ENCODE peak calls at places on chromosomes 5 and 9, in nine cellular contexts. One of them, this sample, is unnamed.
A peak's percentile ranks its signal among the peaks of the same experiment; 100 is the strongest.

GRCh38 chr5:76111510-76112174 is 28.5 kb downstream of the SV2C start:
- DNase-seq in ELR: no peak
- DNase-seq in activated CD4-positive, CD25-positive, alpha-beta regulatory T cell treated with anti-CD3 and anti-CD28 coated beads, Interleukin-2, amount 50 U/mL, for 16 hours: no peak
- DNase-seq in SK-N-MC: no peak
- DNase-seq in stimulated activated CD8-positive, alpha-beta memory T cell treated with anti-CD3 and anti-CD28 coated beads, Interleukin-15, amount 100 ng/mL, for 4 hours: no peak
- DNase-seq in stimulated activated naive CD4-positive, alpha-beta T cell: no peak
- DNase-seq in GM10248: no peak
- DNase-seq in Right ventricle myocardium inferior: no peak
- DNase-seq in CD4-positive, CD25-positive, alpha-beta regulatory T cell: no peak
- DNase-seq in this sample: no peak

GRCh38 chr9:111805841-111806241 is 11.1 kb upstream of the SHOC1 start:
- DNase-seq in SK-N-MC: no peak
- DNase-seq in CD4-positive, CD25-positive, alpha-beta regulatory T cell: peak; percentile 2
- DNase-seq in stimulated activated naive CD4-positive, alpha-beta T cell: no peak
- DNase-seq in GM10248: no peak
- DNase-seq in ELR: peak; percentile 93
- DNase-seq in stimulated activated CD8-positive, alpha-beta memory T cell treated with anti-CD3 and anti-CD28 coated beads, Interleukin-15, amount 100 ng/mL, for 4 hours: no peak
- DNase-seq in Right ventricle myocardium inferior: no peak
- DNase-seq in activated CD4-positive, CD25-positive, alpha-beta regulatory T cell treated with anti-CD3 and anti-CD28 coated beads, Interleukin-2, amount 50 U/mL, for 16 hours: no peak
- DNase-seq in this sample: no peak

GRCh38 chr5:10232386-10232785 is 17.3 kb downstream of the ATPSCKMT start:
- DNase-seq in activated CD4-positive, CD25-positive, alpha-beta regulatory T cell treated with anti-CD3 and anti-CD28 coated beads, Interleukin-2, amount 50 U/mL, for 16 hours: no peak
- DNase-seq in stimulated activated CD8-positive, alpha-beta memory T cell treated with anti-CD3 and anti-CD28 coated beads, Interleukin-15, amount 100 ng/mL, for 4 hours: no peak
- DNase-seq in Right ventricle myocardium inferior: no peak
- DNase-seq in ELR: no peak
- DNase-seq in SK-N-MC: no peak
- DNase-seq in CD4-positive, CD25-positive, alpha-beta regulatory T cell: no peak
- DNase-seq in GM10248: no peak
- DNase-seq in stimulated activated naive CD4-positive, alpha-beta T cell: no peak
- DNase-seq in this sample: no peak

GRCh38 chr5:96088676-96089075 is 127.0 kb upstream of the ELL2 start:
- DNase-seq in Right ventricle myocardium inferior: no peak
- DNase-seq in SK-N-MC: no peak
- DNase-seq in ELR: no peak
- DNase-seq in stimulated activated CD8-positive, alpha-beta memory T cell treated with anti-CD3 and anti-CD28 coated beads, Interleukin-15, amount 100 ng/mL, for 4 hours: no peak
- DNase-seq in stimulated activated naive CD4-positive, alpha-beta T cell: no peak
- DNase-seq in GM10248: no peak
- DNase-seq in CD4-positive, CD25-positive, alpha-beta regulatory T cell: no peak
- DNase-seq in activated CD4-positive, CD25-positive, alpha-beta regulatory T cell treated with anti-CD3 and anti-CD28 coated beads, Interleukin-2, amount 50 U/mL, for 16 hours: no peak
- DNase-seq in this sample: no peak

GRCh38 chr9:100440071-100440470 is 13.1 kb downstream of the MSANTD3 start:
- DNase-seq in ELR: peak; percentile 63
- DNase-seq in SK-N-MC: no peak
- DNase-seq in activated CD4-positive, CD25-positive, alpha-beta regulatory T cell treated with anti-CD3 and anti-CD28 coated beads, Interleukin-2, amount 50 U/mL, for 16 hours: no peak
- DNase-seq in GM10248: no peak
- DNase-seq in stimulated activated CD8-positive, alpha-beta memory T cell treated with anti-CD3 and anti-CD28 coated beads, Interleukin-15, amount 100 ng/mL, for 4 hours: no peak
- DNase-seq in stimulated activated naive CD4-positive, alpha-beta T cell: no peak
- DNase-seq in CD4-positive, CD25-positive, alpha-beta regulatory T cell: no peak
- DNase-seq in Right ventricle myocardium inferior: no peak
- DNase-seq in this sample: no peak

GRCh38 chr9:28926311-28926710 is 1353.0 kb upstream of the C9orf72 start:
- DNase-seq in CD4-positive, CD25-positive, alpha-beta regulatory T cell: no peak
- DNase-seq in SK-N-MC: no peak
- DNase-seq in stimulated activated CD8-positive, alpha-beta memory T cell treated with anti-CD3 and anti-CD28 coated beads, Interleukin-15, amount 100 ng/mL, for 4 hours: no peak
- DNase-seq in Right ventricle myocardium inferior: no peak
- DNase-seq in ELR: no peak
- DNase-seq in GM10248: no peak
- DNase-seq in stimulated activated naive CD4-positive, alpha-beta T cell: no peak
- DNase-seq in activated CD4-positive, CD25-positive, alpha-beta regulatory T cell treated with anti-CD3 and anti-CD28 coated beads, Interleukin-2, amount 50 U/mL, for 16 hours: no peak
- DNase-seq in this sample: no peak

GRCh38 chr5:115170924-115171510 is 1.3 kb upstream of the TRIM36 start:
- DNase-seq in stimulated activated naive CD4-positive, alpha-beta T cell: no peak
- DNase-seq in CD4-positive, CD25-positive, alpha-beta regulatory T cell: no peak
- DNase-seq in GM10248: no peak
- DNase-seq in SK-N-MC: peak; percentile 39
- DNase-seq in ELR: peak; percentile 5
- DNase-seq in activated CD4-positive, CD25-positive, alpha-beta regulatory T cell treated with anti-CD3 and anti-CD28 coated beads, Interleukin-2, amount 50 U/mL, for 16 hours: no peak
- DNase-seq in stimulated activated CD8-positive, alpha-beta memory T cell treated with anti-CD3 and anti-CD28 coated beads, Interleukin-15, amount 100 ng/mL, for 4 hours: no peak
- DNase-seq in Right ventricle myocardium inferior: no peak
- DNase-seq in this sample: no peak

GRCh38 chr9:109072133-109072692 is 47.5 kb downstream of the TMEM245 start:
- DNase-seq in ELR: no peak
- DNase-seq in Right ventricle myocardium inferior: no peak
- DNase-seq in CD4-positive, CD25-positive, alpha-beta regulatory T cell: no peak
- DNase-seq in GM10248: no peak
- DNase-seq in activated CD4-positive, CD25-positive, alpha-beta regulatory T cell treated with anti-CD3 and anti-CD28 coated beads, Interleukin-2, amount 50 U/mL, for 16 hours: no peak
- DNase-seq in stimulated activated naive CD4-positive, alpha-beta T cell: no peak
- DNase-seq in stimulated activated CD8-positive, alpha-beta memory T cell treated with anti-CD3 and anti-CD28 coated beads, Interleukin-15, amount 100 ng/mL, for 4 hours: no peak
- DNase-seq in SK-N-MC: no peak
- DNase-seq in this sample: no peak

GRCh38 chr9:5671711-5672353 is 42.9 kb downstream of the RIC1 start:
- DNase-seq in Right ventricle myocardium inferior: no peak
- DNase-seq in stimulated activated naive CD4-positive, alpha-beta T cell: no peak
- DNase-seq in ELR: no peak
- DNase-seq in SK-N-MC: no peak
- DNase-seq in GM10248: no peak
- DNase-seq in activated CD4-positive, CD25-positive, alpha-beta regulatory T cell treated with anti-CD3 and anti-CD28 coated beads, Interleukin-2, amount 50 U/mL, for 16 hours: no peak
- DNase-seq in CD4-positive, CD25-positive, alpha-beta regulatory T cell: peak; percentile 63
- DNase-seq in stimulated activated CD8-positive, alpha-beta memory T cell treated with anti-CD3 and anti-CD28 coated beads, Interleukin-15, amount 100 ng/mL, for 4 hours: no peak
- DNase-seq in this sample: no peak

GRCh38 chr9:6054280-6055099 is 39.1 kb upstream of the RANBP6 start:
- DNase-seq in Right ventricle myocardium inferior: peak; percentile 61
- DNase-seq in SK-N-MC: peak; percentile 74
- DNase-seq in CD4-positive, CD25-positive, alpha-beta regulatory T cell: peak; percentile 55
- DNase-seq in activated CD4-positive, CD25-positive, alpha-beta regulatory T cell treated with anti-CD3 and anti-CD28 coated beads, Interleukin-2, amount 50 U/mL, for 16 hours: peak; percentile 36
- DNase-seq in ELR: peak; percentile 80
- DNase-seq in GM10248: peak; percentile 26
- DNase-seq in stimulated activated CD8-positive, alpha-beta memory T cell treated with anti-CD3 and anti-CD28 coated beads, Interleukin-15, amount 100 ng/mL, for 4 hours: peak; percentile 41
- DNase-seq in stimulated activated naive CD4-positive, alpha-beta T cell: peak; percentile 10
- DNase-seq in this sample: peak; percentile 71

GRCh38 chr9:138098908-138099791 is 221.6 kb downstream of the CACNA1B start:
- DNase-seq in GM10248: no peak
- DNase-seq in stimulated activated naive CD4-positive, alpha-beta T cell: no peak
- DNase-seq in Right ventricle myocardium inferior: no peak
- DNase-seq in stimulated activated CD8-positive, alpha-beta memory T cell treated with anti-CD3 and anti-CD28 coated beads, Interleukin-15, amount 100 ng/mL, for 4 hours: no peak
- DNase-seq in ELR: no peak
- DNase-seq in SK-N-MC: no peak
- DNase-seq in activated CD4-positive, CD25-positive, alpha-beta regulatory T cell treated with anti-CD3 and anti-CD28 coated beads, Interleukin-2, amount 50 U/mL, for 16 hours: no peak
- DNase-seq in CD4-positive, CD25-positive, alpha-beta regulatory T cell: no peak
- DNase-seq in this sample: no peak

GRCh38 chr9:135330307-135330631 is 149.3 kb upstream of the PPP1R26 start:
- DNase-seq in Right ventricle myocardium inferior: no peak
- DNase-seq in ELR: no peak
- DNase-seq in activated CD4-positive, CD25-positive, alpha-beta regulatory T cell treated with anti-CD3 and anti-CD28 coated beads, Interleukin-2, amount 50 U/mL, for 16 hours: no peak
- DNase-seq in SK-N-MC: no peak
- DNase-seq in stimulated activated CD8-positive, alpha-beta memory T cell treated with anti-CD3 and anti-CD28 coated beads, Interleukin-15, amount 100 ng/mL, for 4 hours: no peak
- DNase-seq in stimulated activated naive CD4-positive, alpha-beta T cell: no peak
- DNase-seq in GM10248: no peak
- DNase-seq in CD4-positive, CD25-positive, alpha-beta regulatory T cell: no peak
- DNase-seq in this sample: no peak

GRCh38 chr5:181207214-181207959 is 2.4 kb upstream of the TRIM7 start:
- DNase-seq in ELR: peak; percentile 94
- DNase-seq in GM10248: no peak
- DNase-seq in CD4-positive, CD25-positive, alpha-beta regulatory T cell: peak; percentile 72
- DNase-seq in stimulated activated naive CD4-positive, alpha-beta T cell: no peak
- DNase-seq in Right ventricle myocardium inferior: no peak
- DNase-seq in SK-N-MC: peak; percentile 86
- DNase-seq in stimulated activated CD8-positive, alpha-beta memory T cell treated with anti-CD3 and anti-CD28 coated beads, Interleukin-15, amount 100 ng/mL, for 4 hours: peak; percentile 73
- DNase-seq in activated CD4-positive, CD25-positive, alpha-beta regulatory T cell treated with anti-CD3 and anti-CD28 coated beads, Interleukin-2, amount 50 U/mL, for 16 hours: no peak
- DNase-seq in this sample: no peak

GRCh38 chr9:97758334-97758916 is 61.3 kb upstream of the XPA start:
- DNase-seq in SK-N-MC: no peak
- DNase-seq in GM10248: no peak
- DNase-seq in ELR: peak; percentile 23
- DNase-seq in activated CD4-positive, CD25-positive, alpha-beta regulatory T cell treated with anti-CD3 and anti-CD28 coated beads, Interleukin-2, amount 50 U/mL, for 16 hours: no peak
- DNase-seq in CD4-positive, CD25-positive, alpha-beta regulatory T cell: no peak
- DNase-seq in Right ventricle myocardium inferior: no peak
- DNase-seq in stimulated activated naive CD4-positive, alpha-beta T cell: no peak
- DNase-seq in stimulated activated CD8-positive, alpha-beta memory T cell treated with anti-CD3 and anti-CD28 coated beads, Interleukin-15, amount 100 ng/mL, for 4 hours: no peak
- DNase-seq in this sample: no peak

GRCh38 chr5:169416583-169417196 is 115.8 kb upstream of the SLIT3 start:
- DNase-seq in activated CD4-positive, CD25-positive, alpha-beta regulatory T cell treated with anti-CD3 and anti-CD28 coated beads, Interleukin-2, amount 50 U/mL, for 16 hours: no peak
- DNase-seq in CD4-positive, CD25-positive, alpha-beta regulatory T cell: no peak
- DNase-seq in SK-N-MC: no peak
- DNase-seq in stimulated activated CD8-positive, alpha-beta memory T cell treated with anti-CD3 and anti-CD28 coated beads, Interleukin-15, amount 100 ng/mL, for 4 hours: no peak
- DNase-seq in stimulated activated naive CD4-positive, alpha-beta T cell: no peak
- DNase-seq in GM10248: peak; percentile 50
- DNase-seq in Right ventricle myocardium inferior: peak; percentile 80
- DNase-seq in ELR: peak; percentile 77
- DNase-seq in this sample: no peak

GRCh38 chr9:6229604-6230003 is 14.0 kb downstream of the IL33 start:
- DNase-seq in stimulated activated naive CD4-positive, alpha-beta T cell: no peak
- DNase-seq in Right ventricle myocardium inferior: no peak
- DNase-seq in GM10248: no peak
- DNase-seq in stimulated activated CD8-positive, alpha-beta memory T cell treated with anti-CD3 and anti-CD28 coated beads, Interleukin-15, amount 100 ng/mL, for 4 hours: no peak
- DNase-seq in activated CD4-positive, CD25-positive, alpha-beta regulatory T cell treated with anti-CD3 and anti-CD28 coated beads, Interleukin-2, amount 50 U/mL, for 16 hours: no peak
- DNase-seq in ELR: no peak
- DNase-seq in SK-N-MC: no peak
- DNase-seq in CD4-positive, CD25-positive, alpha-beta regulatory T cell: no peak
- DNase-seq in this sample: no peak

GRCh38 chr5:56951946-56952691 is at the start of gene MIER3:
- DNase-seq in ELR: peak; percentile 85
- DNase-seq in stimulated activated CD8-positive, alpha-beta memory T cell treated with anti-CD3 and anti-CD28 coated beads, Interleukin-15, amount 100 ng/mL, for 4 hours: peak; percentile 48
- DNase-seq in GM10248: peak; percentile 95
- DNase-seq in activated CD4-positive, CD25-positive, alpha-beta regulatory T cell treated with anti-CD3 and anti-CD28 coated beads, Interleukin-2, amount 50 U/mL, for 16 hours: peak; percentile 44
- DNase-seq in stimulated activated naive CD4-positive, alpha-beta T cell: peak; percentile 72
- DNase-seq in SK-N-MC: no peak
- DNase-seq in Right ventricle myocardium inferior: peak; percentile 90
- DNase-seq in CD4-positive, CD25-positive, alpha-beta regulatory T cell: peak; percentile 78
- DNase-seq in this sample: peak; percentile 12

GRCh38 chr5:68332546-68332945 is 117.0 kb downstream of the PIK3R1 start:
- DNase-seq in Right ventricle myocardium inferior: no peak
- DNase-seq in stimulated activated CD8-positive, alpha-beta memory T cell treated with anti-CD3 and anti-CD28 coated beads, Interleukin-15, amount 100 ng/mL, for 4 hours: no peak
- DNase-seq in stimulated activated naive CD4-positive, alpha-beta T cell: no peak
- DNase-seq in GM10248: no peak
- DNase-seq in ELR: peak; percentile 87
- DNase-seq in CD4-positive, CD25-positive, alpha-beta regulatory T cell: no peak
- DNase-seq in SK-N-MC: no peak
- DNase-seq in activated CD4-positive, CD25-positive, alpha-beta regulatory T cell treated with anti-CD3 and anti-CD28 coated beads, Interleukin-2, amount 50 U/mL, for 16 hours: no peak
- DNase-seq in this sample: no peak

GRCh38 chr9:81874926-81875325 is 53.3 kb upstream of the SPATA31D4 start:
- DNase-seq in stimulated activated naive CD4-positive, alpha-beta T cell: no peak
- DNase-seq in stimulated activated CD8-positive, alpha-beta memory T cell treated with anti-CD3 and anti-CD28 coated beads, Interleukin-15, amount 100 ng/mL, for 4 hours: no peak
- DNase-seq in Right ventricle myocardium inferior: no peak
- DNase-seq in SK-N-MC: no peak
- DNase-seq in ELR: peak; percentile 43
- DNase-seq in activated CD4-positive, CD25-positive, alpha-beta regulatory T cell treated with anti-CD3 and anti-CD28 coated beads, Interleukin-2, amount 50 U/mL, for 16 hours: no peak
- DNase-seq in CD4-positive, CD25-positive, alpha-beta regulatory T cell: no peak
- DNase-seq in GM10248: no peak
- DNase-seq in this sample: no peak

GRCh38 chr5:67732921-67733320 is 482.6 kb upstream of the PIK3R1 start:
- DNase-seq in stimulated activated naive CD4-positive, alpha-beta T cell: no peak
- DNase-seq in SK-N-MC: no peak
- DNase-seq in Right ventricle myocardium inferior: no peak
- DNase-seq in stimulated activated CD8-positive, alpha-beta memory T cell treated with anti-CD3 and anti-CD28 coated beads, Interleukin-15, amount 100 ng/mL, for 4 hours: no peak
- DNase-seq in GM10248: no peak
- DNase-seq in ELR: no peak
- DNase-seq in activated CD4-positive, CD25-positive, alpha-beta regulatory T cell treated with anti-CD3 and anti-CD28 coated beads, Interleukin-2, amount 50 U/mL, for 16 hours: no peak
- DNase-seq in CD4-positive, CD25-positive, alpha-beta regulatory T cell: no peak
- DNase-seq in this sample: no peak

GRCh38 chr5:180437336-180437735 is 56.8 kb upstream of the CNOT6 start:
- DNase-seq in CD4-positive, CD25-positive, alpha-beta regulatory T cell: no peak
- DNase-seq in activated CD4-positive, CD25-positive, alpha-beta regulatory T cell treated with anti-CD3 and anti-CD28 coated beads, Interleukin-2, amount 50 U/mL, for 16 hours: no peak
- DNase-seq in stimulated activated naive CD4-positive, alpha-beta T cell: no peak
- DNase-seq in Right ventricle myocardium inferior: no peak
- DNase-seq in SK-N-MC: no peak
- DNase-seq in GM10248: no peak
- DNase-seq in stimulated activated CD8-positive, alpha-beta memory T cell treated with anti-CD3 and anti-CD28 coated beads, Interleukin-15, amount 100 ng/mL, for 4 hours: no peak
- DNase-seq in ELR: no peak
- DNase-seq in this sample: no peak

GRCh38 chr5:74636149-74636548 is 4.4 kb downstream of the ENC1 start:
- DNase-seq in activated CD4-positive, CD25-positive, alpha-beta regulatory T cell treated with anti-CD3 and anti-CD28 coated beads, Interleukin-2, amount 50 U/mL, for 16 hours: no peak
- DNase-seq in stimulated activated CD8-positive, alpha-beta memory T cell treated with anti-CD3 and anti-CD28 coated beads, Interleukin-15, amount 100 ng/mL, for 4 hours: no peak
- DNase-seq in stimulated activated naive CD4-positive, alpha-beta T cell: no peak
- DNase-seq in SK-N-MC: no peak
- DNase-seq in Right ventricle myocardium inferior: no peak
- DNase-seq in GM10248: no peak
- DNase-seq in CD4-positive, CD25-positive, alpha-beta regulatory T cell: no peak
- DNase-seq in ELR: no peak
- DNase-seq in this sample: no peak

GRCh38 chr5:133354323-133355161 is 257.8 kb downstream of the FSTL4 start:
- DNase-seq in activated CD4-positive, CD25-positive, alpha-beta regulatory T cell treated with anti-CD3 and anti-CD28 coated beads, Interleukin-2, amount 50 U/mL, for 16 hours: no peak
- DNase-seq in ELR: no peak
- DNase-seq in GM10248: no peak
- DNase-seq in Right ventricle myocardium inferior: no peak
- DNase-seq in CD4-positive, CD25-positive, alpha-beta regulatory T cell: no peak
- DNase-seq in stimulated activated naive CD4-positive, alpha-beta T cell: no peak
- DNase-seq in SK-N-MC: no peak
- DNase-seq in stimulated activated CD8-positive, alpha-beta memory T cell treated with anti-CD3 and anti-CD28 coated beads, Interleukin-15, amount 100 ng/mL, for 4 hours: no peak
- DNase-seq in this sample: no peak

GRCh38 chr5:97006454-97006853 is 70.6 kb downstream of the LNPEP start:
- DNase-seq in CD4-positive, CD25-positive, alpha-beta regulatory T cell: no peak
- DNase-seq in activated CD4-positive, CD25-positive, alpha-beta regulatory T cell treated with anti-CD3 and anti-CD28 coated beads, Interleukin-2, amount 50 U/mL, for 16 hours: no peak
- DNase-seq in stimulated activated naive CD4-positive, alpha-beta T cell: no peak
- DNase-seq in GM10248: no peak
- DNase-seq in SK-N-MC: no peak
- DNase-seq in stimulated activated CD8-positive, alpha-beta memory T cell treated with anti-CD3 and anti-CD28 coated beads, Interleukin-15, amount 100 ng/mL, for 4 hours: no peak
- DNase-seq in Right ventricle myocardium inferior: no peak
- DNase-seq in ELR: no peak
- DNase-seq in this sample: no peak

GRCh38 chr5:142966146-142966455 is 195.9 kb downstream of the ARHGAP26 start:
- DNase-seq in stimulated activated naive CD4-positive, alpha-beta T cell: no peak
- DNase-seq in CD4-positive, CD25-positive, alpha-beta regulatory T cell: no peak
- DNase-seq in ELR: no peak
- DNase-seq in SK-N-MC: no peak
- DNase-seq in Right ventricle myocardium inferior: no peak
- DNase-seq in activated CD4-positive, CD25-positive, alpha-beta regulatory T cell treated with anti-CD3 and anti-CD28 coated beads, Interleukin-2, amount 50 U/mL, for 16 hours: no peak
- DNase-seq in GM10248: no peak
- DNase-seq in stimulated activated CD8-positive, alpha-beta memory T cell treated with anti-CD3 and anti-CD28 coated beads, Interleukin-15, amount 100 ng/mL, for 4 hours: no peak
- DNase-seq in this sample: no peak

This sample was measured in ascending aorta.